ENCODE peak calls at places on chromosome 9, in ten cellular contexts. I is heart left ventricle; C is cardiac muscle cell; Y is CD4-positive, alpha-beta T cell; S is astrocyte of the cerebellum; T is endothelial cell of umbilical vein; B is Caco-2; A is fibroblast of villous mesenchyme; L is HCT116; F is neural crest cell. M is an unnamed sample.

GRCh38 chr9:124448019-124448418 is 2.2 kb upstream of the ADGRD2 start:
- DNase-seq in C (no peak), A (no peak), F (no peak), Y (no peak), B (no peak), T (no peak), S (no peak), L (no peak), I (peak; percentile 82), M (no peak)

GRCh38 chr9:106883030-106883429 is 20.1 kb downstream of the ZNF462 start:
- DNase-seq in I (no peak), S (no peak), Y (no peak), L (no peak), F (no peak), T (peak; percentile 69), A (no peak), C (no peak), B (no peak), M (no peak)

GRCh38 chr9:121814594-121814993 is 163.2 kb downstream of the DAB2IP start:
- DNase-seq in L (no peak), S (no peak), I (no peak), B (peak; percentile 18), T (no peak), A (no peak), C (no peak), Y (no peak), F (no peak), M (no peak)

GRCh38 chr9:37174247-37174646 is 53.9 kb downstream of the ZCCHC7 start:
- DNase-seq in F (no peak), T (peak; percentile 92), C (peak; percentile 57), B (no peak), Y (no peak), A (peak; percentile 51), S (no peak), L (no peak), I (no peak), M (no peak)

GRCh38 chr9:38227061-38227540 is 158.1 kb upstream of the SHB start:
- DNase-seq in C (peak; percentile 93), S (peak; percentile 26), A (peak; percentile 55), T (peak; percentile 61), F (no peak), B (peak; percentile 92), L (no peak), I (peak; percentile 39), Y (peak; percentile 75), M (peak; percentile 93)

GRCh38 chr9:125397736-125398135 is 136.1 kb downstream of the GAPVD1 start:
- DNase-seq in I (no peak), L (no peak), A (no peak), S (no peak), Y (no peak), T (no peak), C (no peak), F (no peak), B (no peak), M (no peak)

GRCh38 chr9:32378496-32378895 is 5.9 kb upstream of the ACO1 start:
- DNase-seq in L (peak; percentile 71), C (peak; percentile 85), A (peak; percentile 81), I (no peak), B (peak; percentile 63), F (peak; percentile 33), Y (peak; percentile 32), S (peak; percentile 63), T (peak; percentile 76), M (peak; percentile 81)

GRCh38 chr9:86279839-86280238 is 2.5 kb downstream of the ISCA1 start:
- DNase-seq in F (no peak), A (no peak), T (no peak), L (no peak), S (no peak), B (no peak), I (no peak), C (no peak), Y (no peak), M (no peak)

GRCh38 chr9:128555180-128555721 is 2.9 kb downstream of the SPTAN1 start:
- DNase-seq in S (peak; percentile 61), Y (no peak), F (no peak), A (peak; percentile 62), C (peak; percentile 84), T (peak; percentile 67), B (peak; percentile 73), I (no peak), L (peak; percentile 46), M (peak; percentile 76)

GRCh38 chr9:107942870-107943269 is 453.3 kb upstream of the KLF4 start:
- DNase-seq in Y (no peak), B (no peak), I (no peak), A (no peak), L (peak; percentile 10), F (no peak), T (no peak), S (no peak), C (no peak), M (no peak)

GRCh38 chr9:38083858-38084555 is 15.0 kb upstream of the SHB start:
- DNase-seq in A (peak; percentile 49), C (peak; percentile 27), S (no peak), I (no peak), B (no peak), L (no peak), Y (no peak), F (no peak), T (no peak), M (no peak)

GRCh38 chr9:95004452-95005275 is 278.2 kb downstream of the AOPEP start:
- DNase-seq in F (no peak), A (peak; percentile 35), T (peak; percentile 19), C (peak; percentile 40), B (peak; percentile 78), I (peak; percentile 78), S (no peak), L (no peak), Y (peak; percentile 6), M (peak; percentile 51)

GRCh38 chr9:114930063-114930812 is at the start of gene TNFSF8:
- DNase-seq in L (no peak), S (no peak), F (peak; percentile 4), T (no peak), I (no peak), C (no peak), B (no peak), A (no peak), Y (peak; percentile 67), M (no peak)

GRCh38 chr9:70452365-70452764 is 37.9 kb upstream of the KLF9 start:
- DNase-seq in T (no peak), Y (no peak), I (no peak), B (no peak), F (no peak), S (no peak), A (no peak), C (no peak), L (no peak), M (no peak)

GRCh38 chr9:81649475-81649874 is 39.9 kb downstream of the TLE1 start:
- DNase-seq in I (no peak), S (no peak), A (no peak), L (no peak), C (no peak), Y (no peak), B (no peak), T (no peak), F (peak; percentile 19), M (no peak)

GRCh38 chr9:27535701-27536118 is 6.1 kb upstream of the MOB3B start:
- DNase-seq in L (no peak), I (no peak), B (no peak), T (no peak), A (no peak), C (no peak), F (no peak), S (no peak), Y (no peak), M (no peak)
- TF ChIP-seq CTCF in L (no peak), I (no peak), B (no peak), T (no peak), A (peak; percentile 20), C (no peak), F (peak; percentile 36), S (peak; percentile 6), Y (no peak), M (no peak)

GRCh38 chr9:134642385-134643181 is 980 bp downstream of the COL5A1 start:
- DNase-seq in F (peak; percentile 14), L (no peak), Y (no peak), B (peak; percentile 17), I (peak; percentile 65), S (no peak), C (peak; percentile 91), T (peak; percentile 56), A (peak; percentile 89), M (no peak)
- TF ChIP-seq CTCF in F (no peak), L (no peak), Y (no peak), B (no peak), I (no peak), S (peak; percentile 51), C (peak; percentile 66), T (no peak), A (peak; percentile 31), M (no peak)

DNA sequence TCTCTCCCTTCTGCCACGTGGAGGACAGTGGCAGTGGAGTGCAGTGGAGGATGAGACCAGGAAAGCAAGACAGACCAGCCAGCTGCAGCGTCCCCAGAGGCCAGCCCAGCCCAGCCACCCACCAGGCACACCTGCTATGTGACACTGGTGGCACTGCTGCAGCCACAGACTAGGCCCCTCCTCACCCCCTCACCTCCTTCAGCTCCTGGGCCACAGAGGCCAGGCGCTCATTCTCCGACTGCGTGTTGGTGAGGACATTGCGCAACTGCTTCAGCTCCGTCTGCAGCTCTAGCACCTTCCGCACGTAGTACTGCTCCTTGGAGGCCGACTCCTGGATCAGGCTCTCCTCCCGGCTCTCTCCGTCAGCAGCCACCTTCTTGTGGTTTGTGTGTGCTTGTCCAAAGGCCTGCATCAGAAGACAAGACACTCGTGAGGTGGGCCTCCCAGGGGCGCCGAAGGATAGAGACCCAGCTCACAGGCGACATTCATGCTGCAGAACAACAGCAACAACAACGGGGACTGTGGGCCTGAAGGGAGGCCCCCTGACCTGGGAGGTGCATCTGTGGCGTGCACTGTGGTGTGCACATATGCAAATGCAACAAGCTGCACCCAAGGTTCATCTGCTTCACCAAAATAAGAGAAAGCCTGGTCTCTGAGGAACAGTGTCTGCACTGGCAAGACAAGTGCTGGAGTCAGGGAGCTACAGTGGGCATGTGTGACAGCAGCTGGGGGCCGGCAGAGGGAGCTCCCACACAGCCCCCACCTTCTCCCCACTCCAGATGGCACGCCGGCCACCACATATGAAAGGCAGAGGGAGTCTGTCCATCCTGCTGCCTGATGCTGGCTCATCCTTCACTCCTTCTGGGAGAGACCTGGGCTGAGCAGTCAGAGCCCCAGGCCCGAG is 35.5 kb downstream of the BICD2 start:
- DNase-seq in L (no peak), A (peak; percentile 60), B (no peak), Y (no peak), C (no peak), I (peak; percentile 43), T (no peak), F (no peak), S (no peak), M (no peak)
- TF ChIP-seq CTCF in L (no peak), A (peak; percentile 77), B (no peak), Y (no peak), C (peak; percentile 36), I (peak; percentile 39), T (peak; percentile 14), F (peak; percentile 43), S (no peak), M (no peak)

DNA sequence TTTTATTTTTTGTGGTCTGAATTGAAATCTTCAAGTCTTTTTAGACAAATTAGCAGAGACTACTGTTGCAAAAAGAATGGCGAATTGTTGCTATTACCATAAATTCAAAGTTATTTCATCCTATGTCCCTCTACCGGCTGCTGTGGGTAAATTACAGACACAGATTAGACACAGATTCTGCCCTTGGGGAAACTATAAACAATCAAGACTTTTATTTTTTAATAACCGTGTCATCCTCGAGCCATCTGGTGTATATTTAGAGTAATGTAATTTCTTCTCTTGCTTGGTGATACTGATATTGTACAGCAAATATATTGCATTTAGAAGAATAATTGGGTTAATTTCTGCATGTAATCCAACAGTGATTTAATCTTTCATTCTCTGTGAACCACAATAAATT is 228.0 kb upstream of the ADAMTSL1 start:
- DNase-seq in S (no peak), F (no peak), Y (no peak), T (no peak), L (no peak), I (no peak), B (no peak), C (no peak), A (no peak), M (no peak)
- TF ChIP-seq CTCF in S (peak; percentile 33), F (no peak), Y (no peak), T (no peak), L (no peak), I (no peak), B (no peak), C (peak; percentile 38), A (peak; percentile 36), M (no peak)

M was measured in MCF 10A.